ENCODE peak calls at places on chromosomes 4 and X, in five cellular contexts. I is esophagus squamous epithelium, G is Peyer's patch, M is K562, E is suprapubic skin. R is an unnamed sample.

GRCh38 chr4:124192544-124192943 is 520.0 kb downstream of the ANKRD50 start:
- DNase-seq in I (no peak), G (no peak), M (no peak), E (no peak), R (no peak)

GRCh38 chr4:166092797-166093196 is 219.8 kb downstream of the TLL1 start:
- DNase-seq in I (no peak), G (no peak), M (no peak), E (no peak), R (no peak)

GRCh38 chr4:71379126-71379525 is 40.3 kb downstream of the SLC4A4 start:
- DNase-seq in I (no peak), G (no peak), M (no peak), E (no peak), R (no peak)

GRCh38 chr4:124633285-124633941 is 79.1 kb downstream of the ANKRD50 start:
- DNase-seq in I (no peak), G (no peak), M (no peak), E (no peak), R (no peak)

GRCh38 chrX:68429216-68429615 is 4.1 kb downstream of the OPHN1 start:
- DNase-seq in I (no peak), G (no peak), M (no peak), E (no peak), R (no peak)

GRCh38 chr4:8641931-8642650 is 49.5 kb downstream of the CPZ start:
- DNase-seq in I (no peak), G (no peak), M (no peak), E (no peak), R (peak; percentile 76)

GRCh38 chr4:157172011-157172410 is 48.5 kb upstream of the GRIA2 start:
- DNase-seq in I (no peak), G (no peak), M (no peak), E (no peak), R (no peak)

GRCh38 chr4:24747234-24747975 is 48.0 kb upstream of the SOD3 start:
- DNase-seq in I (no peak), G (no peak), M (no peak), E (no peak), R (no peak)

GRCh38 chr4:14458463-14458862 is 543.8 kb upstream of the CPEB2 start:
- DNase-seq in I (no peak), G (no peak), M (no peak), E (no peak), R (no peak)

GRCh38 chr4:66777097-66777496 is 768.2 kb downstream of the CENPC start:
- DNase-seq in I (no peak), G (no peak), M (no peak), E (no peak), R (no peak)

GRCh38 chr4:5166377-5166776 is 115.1 kb downstream of the STK32B start:
- DNase-seq in I (no peak), G (no peak), M (no peak), E (no peak), R (no peak)

GRCh38 chr4:24912252-24913098 is at the start of gene CCDC149:
- DNase-seq in I (no peak), G (no peak), M (peak; percentile 29), E (peak; percentile 73), R (no peak)

GRCh38 chrX:108298165-108298602 is 140.0 kb downstream of the COL4A6 start:
- DNase-seq in I (no peak), G (no peak), M (no peak), E (no peak), R (no peak)

GRCh38 chrX:97616883-97617510 is 733.3 kb downstream of the RPA4 start:
- DNase-seq in I (no peak), G (no peak), M (no peak), E (no peak), R (peak; percentile 15)

GRCh38 chr4:177566691-177567090 is 124.5 kb upstream of the AGA start:
- DNase-seq in I (no peak), G (no peak), M (no peak), E (no peak), R (no peak)

GRCh38 chrX:16160729-16161128 is 6.6 kb upstream of the MAGEB17 start:
- DNase-seq in I (no peak), G (no peak), M (no peak), E (no peak), R (no peak)

GRCh38 chr4:148454835-148455234 is 12.6 kb upstream of the NR3C2 start:
- DNase-seq in I (no peak), G (no peak), M (no peak), E (no peak), R (no peak)

GRCh38 chr4:41443340-41444079 is 94.4 kb upstream of the LIMCH1 start:
- DNase-seq in I (no peak), G (no peak), M (no peak), E (no peak), R (no peak)

GRCh38 chrX:25290132-25290531 is 274.4 kb upstream of the ARX start:
- DNase-seq in I (no peak), G (no peak), M (no peak), E (no peak), R (no peak)

GRCh38 chr4:128461300-128462103 is 173.9 kb upstream of the PGRMC2 start:
- DNase-seq in I (no peak), G (no peak), M (peak; percentile 23), E (no peak), R (no peak)

GRCh38 chrX:101659601-101660063 is at the start of gene ARMCX2:
- DNase-seq in I (no peak), G (peak; percentile 34), M (no peak), E (no peak), R (no peak)

GRCh38 chr4:38601244-38601915 is 62.6 kb upstream of the KLF3 start:
- DNase-seq in I (no peak), G (no peak), M (no peak), E (no peak), R (no peak)

GRCh38 chr4:185587444-185588161 is 52.3 kb upstream of the PDLIM3 start:
- DNase-seq in I (no peak), G (peak; percentile 38), M (no peak), E (no peak), R (no peak)

GRCh38 chr4:10639664-10640063 is 44.9 kb downstream of the CLNK start:
- DNase-seq in I (no peak), G (no peak), M (no peak), E (no peak), R (no peak)

GRCh38 chr4:113327513-113327912 is 278.1 kb downstream of the ANK2 start:
- DNase-seq in I (no peak), G (no peak), M (no peak), E (no peak), R (no peak)

GRCh38 chr4:38565271-38566199 is 98.5 kb upstream of the KLF3 start:
- DNase-seq in I (no peak), G (no peak), M (no peak), E (peak; percentile 62), R (no peak)

GRCh38 chrX:40537310-40537709 is 43.5 kb upstream of the ATP6AP2 start:
- DNase-seq in I (no peak), G (no peak), M (no peak), E (no peak), R (no peak)

GRCh38 chr4:145891958-145892357 is 46.7 kb downstream of the ZNF827 start:
- DNase-seq in I (no peak), G (no peak), M (peak; percentile 13), E (no peak), R (no peak)

GRCh38 chrX:69133561-69134542 is 31.4 kb downstream of the PJA1 start:
- DNase-seq in I (no peak), G (no peak), M (peak; percentile 53), E (no peak), R (no peak)

GRCh38 chr4:71870456-71870855 is 86.6 kb upstream of the GC start:
- DNase-seq in I (no peak), G (no peak), M (no peak), E (no peak), R (no peak)

GRCh38 chrX:125340508-125340907 is 20.8 kb downstream of the TEX13C start:
- DNase-seq in I (no peak), G (no peak), M (peak; percentile 50), E (no peak), R (no peak)

GRCh38 chrX:121405826-121406225 is 358.4 kb downstream of the GLUD2 start:
- DNase-seq in I (no peak), G (no peak), M (no peak), E (no peak), R (no peak)

DNA sequence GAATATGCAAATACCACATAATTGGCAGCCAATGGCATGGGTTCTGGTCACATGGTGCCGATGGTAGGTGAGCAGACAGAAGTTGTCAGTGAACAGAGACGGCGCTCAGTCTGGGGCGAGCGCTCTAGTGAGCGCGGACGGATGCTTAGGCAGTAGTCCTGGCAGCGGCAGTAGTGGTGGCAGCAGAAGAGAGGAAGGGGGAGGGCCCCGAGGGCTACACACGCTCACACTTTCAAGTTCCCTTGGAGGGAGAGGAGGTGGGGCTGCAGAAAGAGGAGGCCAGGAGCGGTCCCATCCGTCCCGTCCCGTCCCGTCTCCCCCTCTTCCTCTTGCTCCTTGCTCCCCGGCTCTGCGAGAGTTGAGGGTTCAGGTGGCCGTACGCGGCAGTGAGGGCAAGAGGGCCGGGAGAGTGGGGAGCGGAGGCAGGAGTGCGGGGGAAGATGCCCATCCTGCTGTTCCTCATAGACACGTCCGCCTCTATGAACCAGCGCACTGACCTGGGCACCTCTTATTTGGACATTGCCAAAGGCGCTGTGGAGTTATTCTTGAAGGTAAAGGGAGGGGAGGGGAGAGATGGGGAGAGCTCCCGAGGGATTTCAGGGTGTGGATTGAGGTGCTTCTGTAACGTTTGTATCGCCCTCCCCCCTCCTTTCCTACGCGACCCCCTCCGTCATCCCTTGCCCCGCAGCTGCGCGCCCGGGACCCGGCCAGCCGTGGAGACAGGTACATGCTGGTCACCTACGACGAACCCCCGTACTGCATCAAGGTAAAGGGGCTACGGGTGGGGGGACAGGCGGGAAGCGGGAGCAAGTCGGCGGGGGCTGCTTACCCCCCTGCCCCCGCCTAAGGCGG is at the start of gene INTS6L:
- DNase-seq in I (peak; percentile 64), G (peak; percentile 94), M (peak; percentile 76), E (peak; percentile 92), R (peak; percentile 90)
- TF ChIP-seq POLR2A in I (peak; percentile 96), G (peak; percentile 98), M (peak; percentile 98), E (peak; percentile 88), R (peak; percentile 66)

GRCh38 chr4:136713140-136713539 is 819.2 kb downstream of the PCDH18 start:
- DNase-seq in I (no peak), G (no peak), M (no peak), E (no peak), R (no peak)
- H3K4me3 ChIP-seq in I (no peak overlapping the region), G (no peak overlapping the region), M (no peak overlapping the region), E (no peak overlapping the region), R (no peak overlapping the region)

DNA sequence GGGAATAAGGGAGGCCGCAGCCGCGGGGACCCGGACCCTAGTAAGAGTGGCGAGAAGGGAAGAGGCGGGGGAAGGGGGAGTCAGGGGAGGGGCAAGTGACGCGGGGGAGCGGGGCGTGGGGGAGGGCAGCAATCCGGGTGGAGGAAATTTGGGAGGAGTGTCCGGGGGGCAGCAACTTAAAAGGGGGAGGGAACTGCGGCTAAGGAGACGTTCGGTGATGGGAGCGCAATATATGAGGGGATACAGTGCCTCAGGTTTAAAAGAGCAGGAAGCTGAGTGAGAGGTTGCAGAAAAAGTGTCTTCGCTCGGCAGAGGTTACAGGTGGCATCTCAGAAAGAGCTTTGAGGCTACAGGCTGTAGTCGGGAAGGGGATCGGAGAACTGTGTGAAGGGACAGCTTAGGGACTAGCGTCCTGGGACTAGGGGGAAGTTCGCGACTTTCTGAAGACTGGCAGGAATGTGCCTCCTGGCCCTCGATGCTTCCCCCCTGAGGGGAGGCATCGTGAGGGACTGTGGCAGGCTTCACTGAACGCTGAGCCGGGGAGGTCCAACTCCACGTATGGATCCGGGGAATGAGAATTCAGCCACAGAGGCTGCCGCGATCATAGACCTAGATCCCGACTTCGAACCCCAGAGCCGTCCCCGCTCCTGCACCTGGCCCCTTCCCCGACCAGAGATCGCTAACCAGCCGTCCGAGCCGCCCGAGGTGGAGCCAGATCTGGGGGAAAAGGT is 485 bp downstream of the FOXO4 start:
- DNase-seq in I (no peak), G (no peak), M (peak; percentile 77), E (no peak), R (no peak)
- TF ChIP-seq POLR2A in I (peak; percentile 10), G (no peak), M (no peak), E (no peak), R (no peak)

GRCh38 chr4:108702960-108703359 is 52.6 kb downstream of the OSTC start:
- DNase-seq in I (no peak), G (no peak), M (no peak), E (no peak), R (no peak)
- H3K4me3 ChIP-seq in I (no peak overlapping the region), G (no peak overlapping the region), M (no peak overlapping the region), E (no peak overlapping the region), R (no peak overlapping the region)

R was measured in lower leg skin.